ENCODE peak calls at places on chromosomes 6 and 20, in five cellular contexts. One of them, this sample, is unnamed.

GRCh38 chr6:388202-388903 is 3.2 kb upstream of the IRF4 start:
- DNase-seq in H9: no peak
- DNase-seq in trophoblast cell: no peak
- DNase-seq in mesenchymal stem cell: no peak
- DNase-seq in IMR-90: no peak
- DNase-seq in this sample: no peak

GRCh38 chr6:53032853-53033252 is 32.4 kb upstream of the FBXO9 start:
- DNase-seq in H9: no peak
- DNase-seq in trophoblast cell: no peak
- DNase-seq in mesenchymal stem cell: peak
- DNase-seq in IMR-90: peak
- DNase-seq in this sample: no peak

GRCh38 chr6:4102687-4103244 is 23.8 kb upstream of the FAM217A start:
- DNase-seq in H9: no peak
- DNase-seq in trophoblast cell: no peak
- DNase-seq in mesenchymal stem cell: no peak
- DNase-seq in IMR-90: no peak
- DNase-seq in this sample: no peak

GRCh38 chr6:7052441-7052936 is 55.3 kb upstream of the RREB1 start:
- DNase-seq in H9: peak
- DNase-seq in trophoblast cell: no peak
- DNase-seq in mesenchymal stem cell: peak
- DNase-seq in IMR-90: peak
- DNase-seq in this sample: no peak

GRCh38 chr6:108561742-108562502 is 1.2 kb downstream of the FOXO3 start:
- DNase-seq in H9: peak
- DNase-seq in trophoblast cell: no peak
- DNase-seq in mesenchymal stem cell: peak
- DNase-seq in IMR-90: peak
- DNase-seq in this sample: peak

GRCh38 chr6:9252784-9253183 is 817.4 kb upstream of the SLC35B3 start:
- DNase-seq in H9: peak
- DNase-seq in trophoblast cell: no peak
- DNase-seq in mesenchymal stem cell: no peak
- DNase-seq in IMR-90: no peak
- DNase-seq in this sample: no peak

GRCh38 chr20:45779011-45779915 is 12.4 kb downstream of the WFDC3 start:
- DNase-seq in H9: no peak
- DNase-seq in trophoblast cell: peak
- DNase-seq in mesenchymal stem cell: peak
- DNase-seq in IMR-90: peak
- DNase-seq in this sample: no peak

GRCh38 chr20:46963196-46963529 is 68.5 kb downstream of the EYA2 start:
- DNase-seq in H9: no peak
- DNase-seq in trophoblast cell: no peak
- DNase-seq in mesenchymal stem cell: no peak
- DNase-seq in IMR-90: no peak
- DNase-seq in this sample: no peak

GRCh38 chr6:119602215-119603178 is 252.9 kb upstream of the MAN1A1 start:
- DNase-seq in H9: no peak
- DNase-seq in trophoblast cell: no peak
- DNase-seq in mesenchymal stem cell: peak
- DNase-seq in IMR-90: peak
- DNase-seq in this sample: no peak

GRCh38 chr6:111759836-111760785 is 113.1 kb downstream of the FYN start:
- DNase-seq in H9: no peak
- DNase-seq in trophoblast cell: no peak
- DNase-seq in mesenchymal stem cell: no peak
- DNase-seq in IMR-90: peak
- DNase-seq in this sample: no peak

GRCh38 chr6:30760537-30760936 is 16.2 kb upstream of the IER3 start:
- DNase-seq in H9: no peak
- DNase-seq in trophoblast cell: no peak
- DNase-seq in mesenchymal stem cell: no peak
- DNase-seq in IMR-90: no peak
- DNase-seq in this sample: no peak

GRCh38 chr6:28597924-28598323 is 72.2 kb downstream of the GPX5 start:
- DNase-seq in H9: no peak
- DNase-seq in trophoblast cell: no peak
- DNase-seq in mesenchymal stem cell: peak
- DNase-seq in IMR-90: no peak
- DNase-seq in this sample: no peak

GRCh38 chr6:56329296-56330050 is 82.1 kb upstream of the COL21A1 start:
- DNase-seq in H9: no peak
- DNase-seq in trophoblast cell: no peak
- DNase-seq in mesenchymal stem cell: peak
- DNase-seq in IMR-90: peak
- DNase-seq in this sample: no peak

GRCh38 chr6:146813554-146813953 is 214.8 kb downstream of the ADGB start:
- DNase-seq in H9: no peak
- DNase-seq in trophoblast cell: no peak
- DNase-seq in mesenchymal stem cell: peak
- DNase-seq in IMR-90: peak
- DNase-seq in this sample: no peak

GRCh38 chr20:34581341-34582189 is 23.0 kb downstream of the MAP1LC3A start:
- DNase-seq in H9: no peak
- DNase-seq in trophoblast cell: no peak
- DNase-seq in mesenchymal stem cell: peak
- DNase-seq in IMR-90: peak
- DNase-seq in this sample: no peak

GRCh38 chr6:132070356-132070755 is 119.2 kb upstream of the CCN2 start:
- DNase-seq in H9: no peak
- DNase-seq in trophoblast cell: no peak
- DNase-seq in mesenchymal stem cell: peak
- DNase-seq in IMR-90: no peak
- DNase-seq in this sample: no peak

GRCh38 chr6:97215157-97215769 is 67.8 kb downstream of the MMS22L start:
- DNase-seq in H9: peak
- DNase-seq in trophoblast cell: peak
- DNase-seq in mesenchymal stem cell: peak
- DNase-seq in IMR-90: peak
- DNase-seq in this sample: peak

GRCh38 chr6:30947231-30947630 is 6.5 kb downstream of the MUCL3 start:
- DNase-seq in H9: no peak
- DNase-seq in trophoblast cell: no peak
- DNase-seq in mesenchymal stem cell: no peak
- DNase-seq in IMR-90: no peak
- DNase-seq in this sample: no peak

GRCh38 chr20:29443819-29444218 is 1813.6 kb upstream of the DEFB115 start:
- DNase-seq in H9: no peak
- DNase-seq in trophoblast cell: no peak
- DNase-seq in mesenchymal stem cell: no peak
- DNase-seq in IMR-90: no peak
- DNase-seq in this sample: no peak

GRCh38 chr6:89575562-89575960 is 63.0 kb downstream of the LYRM2 start:
- DNase-seq in H9: no peak
- DNase-seq in trophoblast cell: peak
- DNase-seq in mesenchymal stem cell: no peak
- DNase-seq in IMR-90: no peak
- DNase-seq in this sample: no peak

GRCh38 chr6:11241793-11242201 is 9.3 kb upstream of the NEDD9 start:
- DNase-seq in H9: peak
- DNase-seq in trophoblast cell: peak
- DNase-seq in mesenchymal stem cell: no peak
- DNase-seq in IMR-90: no peak
- DNase-seq in this sample: peak

GRCh38 chr20:43914697-43915208 is at the start of gene TOX2:
- DNase-seq in H9: peak
- DNase-seq in trophoblast cell: no peak
- DNase-seq in mesenchymal stem cell: peak
- DNase-seq in IMR-90: no peak
- DNase-seq in this sample: no peak

GRCh38 chr6:72579865-72580264 is 42.0 kb upstream of the KCNQ5 start:
- DNase-seq in H9: no peak
- DNase-seq in trophoblast cell: no peak
- DNase-seq in mesenchymal stem cell: no peak
- DNase-seq in IMR-90: no peak
- DNase-seq in this sample: no peak

GRCh38 chr20:9514072-9514460 is 324 bp upstream of the LAMP5 start:
- DNase-seq in H9: no peak
- DNase-seq in trophoblast cell: no peak
- DNase-seq in mesenchymal stem cell: no peak
- DNase-seq in IMR-90: no peak
- DNase-seq in this sample: no peak

GRCh38 chr20:711526-711925 is 35.9 kb upstream of the SCRT2 start:
- DNase-seq in H9: peak
- DNase-seq in trophoblast cell: no peak
- DNase-seq in mesenchymal stem cell: no peak
- DNase-seq in IMR-90: no peak
- DNase-seq in this sample: no peak

GRCh38 chr20:37673429-37673828 is 20.4 kb upstream of the CTNNBL1 start:
- DNase-seq in H9: no peak
- DNase-seq in trophoblast cell: no peak
- DNase-seq in mesenchymal stem cell: no peak
- DNase-seq in IMR-90: no peak
- DNase-seq in this sample: no peak

GRCh38 chr20:62900692-62901584 is 25.4 kb downstream of the DIDO1 start:
- DNase-seq in H9: no peak
- DNase-seq in trophoblast cell: peak
- DNase-seq in mesenchymal stem cell: peak
- DNase-seq in IMR-90: no peak
- DNase-seq in this sample: no peak

GRCh38 chr20:20465259-20465658 is 97.4 kb downstream of the INSM1 start:
- DNase-seq in H9: peak
- DNase-seq in trophoblast cell: no peak
- DNase-seq in mesenchymal stem cell: no peak
- DNase-seq in IMR-90: no peak
- DNase-seq in this sample: peak

GRCh38 chr6:119277047-119277446 is 72.5 kb downstream of the MAN1A1 start:
- DNase-seq in H9: no peak
- DNase-seq in trophoblast cell: no peak
- DNase-seq in mesenchymal stem cell: no peak
- DNase-seq in IMR-90: no peak
- DNase-seq in this sample: no peak

GRCh38 chr6:142474446-142475289 is 172.9 kb downstream of the ADGRG6 start:
- DNase-seq in H9: peak
- DNase-seq in trophoblast cell: peak
- DNase-seq in mesenchymal stem cell: peak
- DNase-seq in IMR-90: peak
- DNase-seq in this sample: peak

DNA sequence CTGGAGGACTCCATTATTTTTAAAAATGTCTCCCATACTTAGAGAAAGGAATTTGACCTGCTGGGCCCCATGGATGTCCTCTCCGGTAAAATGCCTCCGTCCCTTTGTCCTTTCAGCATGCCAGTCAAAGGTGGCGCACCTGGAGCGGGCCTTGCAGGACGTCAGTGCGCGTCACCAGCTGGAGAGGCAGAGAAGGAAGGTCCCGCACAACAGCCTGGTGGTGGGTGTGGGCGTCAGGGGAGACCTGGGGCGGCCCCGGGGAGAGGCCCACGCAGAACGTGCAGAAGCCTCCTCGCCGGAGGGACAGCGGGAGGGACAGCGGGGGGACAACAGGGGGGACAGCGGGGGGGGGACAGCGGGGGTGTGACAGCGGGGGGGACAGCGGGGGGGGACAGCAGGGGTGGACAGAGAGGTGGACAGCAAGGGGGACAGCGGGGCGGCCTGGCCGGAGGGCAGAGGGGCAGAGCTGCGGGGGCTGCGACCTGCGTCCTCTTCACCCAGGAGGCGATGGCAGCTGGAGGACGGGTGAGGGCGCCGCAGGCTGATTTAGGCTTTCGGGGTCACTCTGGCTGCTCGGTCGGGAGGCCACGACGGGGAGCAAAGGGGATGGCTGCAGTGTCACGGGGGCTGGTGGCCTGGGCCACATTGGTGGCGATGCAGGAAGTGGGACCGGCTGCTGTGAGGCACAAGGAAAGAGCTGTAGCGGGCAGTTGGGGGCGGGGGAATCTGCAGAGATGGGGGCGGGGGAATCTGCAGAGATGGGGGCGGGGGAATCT is 859 bp upstream of the KIF25 start:
- DNase-seq in H9: peak
- DNase-seq in trophoblast cell: no peak
- DNase-seq in mesenchymal stem cell: no peak
- DNase-seq in IMR-90: no peak
- DNase-seq in this sample: peak
- H4K91ac ChIP-seq in H9: no peak
- H4K91ac ChIP-seq in trophoblast cell: no peak
- H4K91ac ChIP-seq in mesenchymal stem cell: peak
- H4K91ac ChIP-seq in IMR-90: no peak
- H4K91ac ChIP-seq in this sample: peak

GRCh38 chr20:59611286-59611685 is 6.9 kb downstream of the PHACTR3 start:
- DNase-seq in H9: no peak
- DNase-seq in trophoblast cell: no peak
- DNase-seq in mesenchymal stem cell: no peak
- DNase-seq in IMR-90: no peak
- DNase-seq in this sample: no peak
- H4K91ac ChIP-seq in H9: no peak
- H4K91ac ChIP-seq in trophoblast cell: no peak
- H4K91ac ChIP-seq in mesenchymal stem cell: no peak
- H4K91ac ChIP-seq in IMR-90: no peak
- H4K91ac ChIP-seq in this sample: no peak

DNA sequence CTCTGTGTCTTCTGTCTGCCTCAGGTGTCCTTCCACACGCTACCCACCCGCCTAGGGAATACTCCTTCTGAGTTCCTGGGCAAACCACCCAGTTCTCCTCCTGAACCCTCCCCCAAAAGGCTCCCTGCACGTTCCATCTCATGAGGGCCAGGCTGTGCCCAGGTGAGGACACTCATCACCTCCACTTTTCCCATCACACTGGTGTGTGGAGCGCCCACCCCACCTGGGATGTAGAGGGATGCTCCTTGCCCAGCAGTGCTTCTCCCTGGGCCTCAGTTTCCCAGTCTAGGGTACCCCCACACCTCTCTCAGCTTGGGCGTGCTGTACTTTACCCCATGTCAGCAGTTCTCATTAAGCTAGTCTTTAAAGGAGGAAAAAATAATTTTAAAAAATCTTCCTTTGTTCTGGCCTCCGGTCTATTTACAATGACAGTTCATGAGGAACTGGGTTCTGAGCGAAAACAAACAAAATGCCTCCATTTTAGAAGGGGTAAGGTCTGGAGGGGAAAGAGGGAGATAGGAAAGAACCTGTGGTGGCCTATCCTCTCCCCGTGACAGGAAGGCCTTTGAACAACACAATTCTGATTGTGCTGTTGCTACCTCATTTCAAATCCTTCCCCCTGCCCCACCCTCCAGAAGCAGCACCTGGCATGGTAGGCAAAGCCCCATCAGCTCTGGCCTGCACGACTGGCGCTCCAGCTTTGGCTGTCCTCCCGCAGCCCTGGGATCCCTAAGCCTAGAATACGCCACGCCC is 1.7 kb upstream of the C20orf203 start:
- DNase-seq in H9: no peak
- DNase-seq in trophoblast cell: no peak
- DNase-seq in mesenchymal stem cell: no peak
- DNase-seq in IMR-90: no peak
- DNase-seq in this sample: no peak
- H4K91ac ChIP-seq in H9: no peak
- H4K91ac ChIP-seq in trophoblast cell: no peak
- H4K91ac ChIP-seq in mesenchymal stem cell: no peak
- H4K91ac ChIP-seq in IMR-90: no peak
- H4K91ac ChIP-seq in this sample: peak

DNA sequence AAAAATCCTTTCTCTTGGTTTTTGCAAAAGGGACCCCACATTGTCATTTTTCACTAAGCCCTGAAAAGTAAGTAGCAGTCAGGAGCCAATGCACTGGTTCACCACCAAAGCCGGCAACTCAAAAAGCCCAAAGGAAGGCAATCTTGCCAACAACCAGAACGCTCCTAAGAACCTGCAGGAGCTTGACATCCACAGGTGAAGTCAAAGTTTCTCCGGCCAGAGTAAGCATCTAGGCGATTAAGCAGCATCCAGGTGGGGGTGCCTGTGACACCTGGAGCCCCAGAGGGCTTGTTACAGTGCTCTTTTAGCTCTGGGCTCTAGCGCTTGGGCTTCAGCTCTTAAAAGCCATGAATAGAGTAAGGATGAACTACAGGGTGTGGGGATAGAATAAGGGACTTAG is 36.1 kb downstream of the SLC35D3 start:
- DNase-seq in H9: peak
- DNase-seq in trophoblast cell: no peak
- DNase-seq in mesenchymal stem cell: no peak
- DNase-seq in IMR-90: no peak
- DNase-seq in this sample: no peak
- H4K91ac ChIP-seq in H9: no peak
- H4K91ac ChIP-seq in trophoblast cell: peak
- H4K91ac ChIP-seq in mesenchymal stem cell: no peak
- H4K91ac ChIP-seq in IMR-90: no peak
- H4K91ac ChIP-seq in this sample: peak

This sample was measured in H1.